ENCODE peak calls at places on chromosomes 7 and 10, in eight cellular contexts. U, F, N, C, I, X, K and O are unnamed samples. For H3K36me3, the result is how much of the 10 kb centered on the place peaks cover.

GRCh38 chr10:6047326-6047611 is 14.9 kb downstream of the IL2RA start:
- DNase-seq in F (no peak), K (no peak), X (no peak), C (no peak), I (no peak), U (no peak), N (peak), O (no peak)

GRCh38 chr7:120273476-120273975 is 551 bp downstream of the KCND2 start:
- DNase-seq in X (peak), U (peak), C (no peak), N (no peak), K (peak), I (peak), F (peak), O (no peak)

GRCh38 chr10:23111679-23112286 is 16.4 kb downstream of the MSRB2 start:
- DNase-seq in X (no peak), K (no peak), C (no peak), F (no peak), U (no peak), N (no peak), I (no peak), O (no peak)

GRCh38 chr10:27838291-27838690 is 92.7 kb upstream of the MKX start:
- DNase-seq in F (no peak), I (no peak), X (no peak), N (no peak), C (no peak), U (no peak), K (peak), O (no peak)

GRCh38 chr10:33334170-33334838 is at the start of gene NRP1:
- DNase-seq in X (peak), U (no peak), C (peak), F (peak), I (peak), N (no peak), K (peak), O (no peak)

GRCh38 chr10:76892766-76893479 is 744.7 kb downstream of the KCNMA1 start:
- DNase-seq in I (no peak), N (no peak), K (no peak), C (no peak), F (no peak), X (no peak), U (no peak), O (no peak)

GRCh38 chr7:129066290-129067131 is 11.6 kb upstream of the TNPO3 start:
- DNase-seq in F (no peak), X (no peak), I (no peak), N (no peak), K (peak), C (no peak), U (no peak), O (no peak)

GRCh38 chr7:33933611-33934281 is 28.4 kb downstream of the BMPER start:
- DNase-seq in F (no peak), C (no peak), X (no peak), N (no peak), K (peak), U (no peak), I (no peak), O (no peak)

GRCh38 chr7:45670717-45671116 is 96.5 kb downstream of the ADCY1 start:
- DNase-seq in X (no peak), N (no peak), F (no peak), C (no peak), I (no peak), U (no peak), K (no peak), O (peak)

GRCh38 chr7:106050002-106050742 is 61.9 kb downstream of the SYPL1 start:
- DNase-seq in X (peak), K (peak), I (no peak), F (peak), C (no peak), N (no peak), U (no peak), O (no peak)

GRCh38 chr10:45000764-45001381 is at the start of gene ZNF22:
- DNase-seq in N (peak), F (peak), X (peak), I (peak), K (peak), C (peak), U (no peak), O (no peak)

GRCh38 chr7:23232966-23233365 is 13.6 kb upstream of the GPNMB start:
- DNase-seq in N (no peak), K (no peak), C (no peak), I (no peak), X (no peak), U (no peak), F (no peak), O (no peak)

GRCh38 chr7:105637755-105638154 is 56.5 kb upstream of the EFCAB10 start:
- DNase-seq in U (no peak), F (no peak), C (no peak), X (peak), N (no peak), K (no peak), I (no peak), O (no peak)

GRCh38 chr10:114294549-114294948 is 55.5 kb downstream of the VWA2 start:
- DNase-seq in F (no peak), N (no peak), I (no peak), C (no peak), U (no peak), K (no peak), X (no peak), O (no peak)

GRCh38 chr10:59362991-59363390 is 642 bp upstream of the FAM13C start:
- DNase-seq in N (no peak), U (no peak), X (peak), F (peak), I (peak), C (peak), K (peak), O (peak)

GRCh38 chr10:3104251-3104918 is 37.0 kb downstream of the PFKP start:
- DNase-seq in U (no peak), N (no peak), K (no peak), F (no peak), X (no peak), C (peak), I (no peak), O (peak)

GRCh38 chr7:138879356-138879755 is 81.4 kb upstream of the ATP6V0A4 start:
- DNase-seq in I (no peak), F (no peak), N (no peak), U (no peak), C (no peak), X (no peak), K (no peak), O (no peak)

GRCh38 chr10:73758704-73759511 is 14.7 kb downstream of the SEC24C start:
- DNase-seq in X (peak), K (no peak), I (no peak), N (no peak), U (no peak), F (no peak), C (no peak), O (no peak)

GRCh38 chr10:73584737-73585136 is 6.4 kb downstream of the USP54 start:
- DNase-seq in F (no peak), X (no peak), I (no peak), C (no peak), K (peak), N (no peak), U (no peak), O (no peak)

GRCh38 chr10:58023341-58024073 is 244.2 kb downstream of the IPMK start:
- DNase-seq in I (no peak), N (no peak), K (peak), U (no peak), X (no peak), C (no peak), F (no peak), O (no peak)

GRCh38 chr7:157412021-157412443 is 75.2 kb downstream of the DNAJB6 start:
- DNase-seq in C (no peak), I (no peak), K (peak), F (no peak), N (no peak), U (no peak), X (no peak), O (no peak)

GRCh38 chr10:16182688-16183087 is 254.1 kb upstream of the PTER start:
- DNase-seq in I (no peak), C (no peak), X (no peak), U (no peak), K (no peak), N (no peak), F (no peak), O (no peak)

GRCh38 chr7:132580717-132581285 is 4.5 kb upstream of the PLXNA4 start:
- DNase-seq in C (peak), U (peak), I (peak), N (peak), K (peak), X (peak), F (peak), O (peak)

GRCh38 chr7:157978766-157979165 is 608.9 kb downstream of the PTPRN2 start:
- DNase-seq in X (no peak), U (no peak), N (no peak), F (no peak), I (no peak), K (no peak), C (no peak), O (no peak)

GRCh38 chr7:122887198-122887597 is 938 bp upstream of the CADPS2 start:
- DNase-seq in N (no peak), X (peak), C (peak), K (peak), I (peak), U (no peak), F (peak), O (no peak)

GRCh38 chr7:106064836-106065559 is 47.1 kb downstream of the SYPL1 start:
- DNase-seq in N (no peak), F (peak), U (no peak), X (peak), C (peak), K (peak), I (peak), O (peak)

GRCh38 chr10:127899766-127900382 is 7.0 kb upstream of the PTPRE start:
- DNase-seq in K (peak), I (no peak), X (no peak), N (no peak), F (no peak), C (no peak), U (no peak), O (no peak)

GRCh38 chr10:14659626-14660196 is 115.0 kb downstream of the FAM107B start:
- DNase-seq in C (no peak), K (no peak), I (no peak), F (no peak), N (peak), X (no peak), U (peak), O (no peak)

GRCh38 chr10:123995082-123995460 is 98.3 kb downstream of the CHST15 start:
- DNase-seq in C (no peak), N (no peak), I (no peak), F (no peak), U (no peak), X (no peak), K (no peak), O (no peak)

GRCh38 chr7:12490105-12490688 is 80.3 kb upstream of the SCIN start:
- DNase-seq in C (no peak), K (peak), U (no peak), X (no peak), N (peak), F (peak), I (no peak), O (no peak)

GRCh38 chr7:94907026-94907419 is 371 bp upstream of the PPP1R9A start:
- DNase-seq in I (no peak), U (no peak), F (no peak), C (no peak), K (no peak), N (no peak), X (peak), O (no peak)
- H3K4me3 ChIP-seq in I (no peak), U (no peak), F (peak), C (no peak), K (peak), N (no peak), X (peak), O (peak)

GRCh38 chr10:93687737-93688136 is 14.7 kb downstream of the FRA10AC1 start:
- DNase-seq in U (no peak), K (no peak), I (no peak), N (no peak), C (no peak), F (no peak), X (no peak), O (no peak)
- H3K36me3 ChIP-seq in U (under half), K (under half), I (under half), N (half or more), C (half or more), F (under half), X (half or more), O (under half)

DNA sequence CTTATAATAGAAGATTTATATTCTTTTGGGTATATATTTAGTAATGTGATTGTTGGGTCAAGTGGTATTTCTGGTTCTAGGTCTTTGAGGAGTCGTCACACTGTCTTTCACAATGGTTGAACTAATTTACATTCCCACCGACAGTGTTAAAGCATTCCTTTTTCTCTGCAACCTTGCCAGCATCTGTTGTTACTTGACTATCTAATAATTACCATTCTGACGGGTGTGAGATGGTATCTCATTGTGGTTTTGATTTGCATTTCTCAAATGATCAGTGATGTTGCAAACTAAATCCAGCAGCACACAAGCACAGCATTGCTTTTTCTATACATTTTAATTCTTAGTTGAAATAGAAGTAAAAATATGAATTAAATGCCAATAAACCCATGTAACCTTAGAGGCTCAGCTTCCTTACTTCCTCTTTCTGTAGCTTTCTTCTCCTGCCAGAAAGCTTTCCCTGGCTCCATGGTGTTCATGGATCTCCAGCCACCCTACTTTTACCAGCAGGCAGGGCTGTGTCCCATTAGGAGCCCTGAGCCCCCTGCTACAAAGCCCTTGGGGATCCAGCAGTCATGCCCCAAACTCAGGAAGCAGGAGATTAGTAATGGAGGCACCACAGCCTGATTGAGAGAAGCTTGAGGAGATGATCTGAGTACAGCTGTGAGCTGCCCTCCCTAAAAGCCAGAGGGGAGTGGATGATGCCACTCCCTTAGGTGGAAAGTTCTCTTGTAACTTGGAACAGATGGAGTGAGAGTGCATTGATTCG is 158.6 kb downstream of the TMEM178B start:
- DNase-seq in X (no peak), C (no peak), I (no peak), N (no peak), F (no peak), U (no peak), K (no peak), O (no peak)
- H3K27ac ChIP-seq in X (no peak), C (no peak), I (no peak), N (no peak), F (no peak), U (no peak), K (no peak), O (no peak)

GRCh38 chr10:650691-651615 is 38.5 kb downstream of the DIP2C start:
- DNase-seq in K (peak), I (no peak), N (no peak), U (no peak), X (peak), F (no peak), C (no peak), O (no peak)
- H3K4me3 ChIP-seq in K (peak), I (peak), N (no peak), U (no peak), X (peak), F (no peak), C (no peak), O (peak)

GRCh38 chr10:356452-356851 is 221.2 kb downstream of the ZMYND11 start:
- DNase-seq in U (no peak), C (no peak), N (peak), F (no peak), X (no peak), I (no peak), K (no peak), O (no peak)
- H3K36me3 ChIP-seq in U (under half), C (half or more), N (half or more), F (under half), X (half or more), I (under half), K (under half), O (half or more)

DNA sequence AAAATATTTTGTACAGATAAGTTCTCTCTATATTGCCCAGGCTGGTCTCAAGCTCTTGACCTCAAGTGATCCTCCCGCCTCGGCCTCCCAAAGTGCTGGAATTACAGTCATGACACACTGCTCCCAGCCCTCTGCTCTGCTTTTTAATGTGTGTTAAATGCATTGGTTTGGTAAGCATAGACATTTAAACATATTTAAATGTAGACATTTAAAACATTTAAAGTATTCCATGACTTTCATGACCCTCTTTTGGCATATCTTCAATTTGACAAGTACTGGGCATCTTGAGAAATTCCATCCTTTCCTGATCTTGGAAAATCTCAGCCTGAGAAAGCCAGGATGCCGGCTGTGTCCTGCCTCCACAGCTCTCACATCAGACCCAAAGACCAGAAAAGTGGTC is 5.2 kb upstream of the SAR1A start:
- DNase-seq in C (no peak), N (no peak), X (no peak), K (no peak), F (no peak), U (no peak), I (no peak), O (no peak)
- H3K27ac ChIP-seq in C (no peak), N (no peak), X (no peak), K (no peak), F (no peak), U (no peak), I (no peak), O (no peak)

DNA sequence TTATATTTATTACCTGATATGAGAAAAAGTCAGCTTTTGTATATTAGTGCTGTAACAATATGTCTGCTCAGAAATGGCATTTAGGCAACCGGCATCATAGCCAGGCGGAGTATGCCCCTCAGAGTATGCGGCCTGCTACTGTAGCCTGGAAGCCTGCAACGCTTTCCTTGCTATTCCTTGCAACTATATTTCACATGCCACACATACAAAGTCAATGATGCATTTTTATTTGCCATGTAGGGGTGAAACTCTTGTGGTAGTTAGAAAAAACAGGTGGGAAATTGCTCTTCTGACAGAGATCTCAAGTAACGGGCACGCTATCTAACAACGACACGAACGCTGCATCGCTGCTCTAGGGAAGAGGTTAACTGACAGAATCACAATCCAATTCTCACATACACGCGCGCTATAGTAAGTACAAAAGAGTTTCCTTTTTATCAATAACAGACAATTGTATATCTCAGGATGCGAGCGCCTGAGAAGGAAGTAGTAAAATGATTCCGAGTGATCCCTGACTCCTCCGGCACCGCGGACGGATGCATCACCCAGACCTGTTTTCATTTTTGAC is 5.9 kb downstream of the EBF3 start:
- DNase-seq in U (no peak), X (peak), I (no peak), F (peak), C (no peak), K (no peak), N (no peak), O (no peak)
- H3K4me3 ChIP-seq in U (no peak), X (no peak), I (no peak), F (peak), C (peak), K (no peak), N (no peak), O (peak)